ENCODE peak calls at places on chromosomes 7 and 10, in nine cellular contexts. T is endodermal cell, S is kidney, M is NB4, Y is cardiac fibroblast, Z is pancreas, X is GM12864, W is sigmoid colon, R is AG10803. V is an unnamed sample.

GRCh38 chr7:47580175-47580701 is 1.7 kb downstream of the TNS3 start:
- DNase-seq in R (no peak), X (no peak), T (peak; percentile 59), S (no peak), M (no peak), W (no peak), Y (peak; percentile 34), Z (no peak), V (peak; percentile 38)

GRCh38 chr7:36034020-36034419 is 119.0 kb upstream of the EEPD1 start:
- DNase-seq in W (no peak), T (no peak), S (no peak), R (peak; percentile 76), M (no peak), Z (no peak), Y (peak; percentile 38), X (no peak), V (no peak)

GRCh38 chr7:2968176-2968575 is 75.5 kb downstream of the CARD11 start:
- DNase-seq in S (no peak), T (no peak), W (peak; percentile 37), X (no peak), Y (no peak), Z (no peak), M (no peak), R (no peak), V (no peak)

GRCh38 chr7:89495704-89496103 is 658.6 kb upstream of the STEAP1 start:
- DNase-seq in S (no peak), Z (no peak), T (no peak), R (no peak), Y (no peak), W (no peak), M (no peak), X (no peak), V (no peak)

GRCh38 chr10:102102421-102102820 is 17.7 kb downstream of the LDB1 start:
- DNase-seq in S (no peak), X (no peak), Z (no peak), Y (no peak), M (no peak), T (no peak), R (no peak), W (no peak), V (no peak)

GRCh38 chr10:7199152-7199760 is 211.6 kb downstream of the SFMBT2 start:
- DNase-seq in R (peak; percentile 2), Z (no peak), Y (no peak), T (no peak), X (no peak), S (no peak), W (no peak), M (no peak), V (peak; percentile 1)

GRCh38 chr10:65891073-65891981 is 1034.5 kb upstream of the LRRTM3 start:
- DNase-seq in Z (no peak), Y (no peak), S (no peak), X (peak; percentile 34), R (no peak), M (no peak), T (no peak), W (no peak), V (no peak)

GRCh38 chr10:76550806-76551205 is 1086.8 kb downstream of the KCNMA1 start:
- DNase-seq in S (no peak), T (peak; percentile 51), W (no peak), X (no peak), Z (no peak), Y (peak; percentile 3), R (peak; percentile 58), M (no peak), V (peak; percentile 56)

GRCh38 chr7:129855234-129855673 is 97.5 kb downstream of the UBE2H start:
- DNase-seq in X (no peak), W (no peak), Y (peak; percentile 97), S (no peak), M (no peak), R (peak; percentile 98), Z (no peak), T (no peak), V (peak; percentile 99)

GRCh38 chr7:129855935-129856717 is 96.6 kb downstream of the UBE2H start:
- DNase-seq in T (no peak), S (no peak), X (no peak), Y (no peak), W (no peak), M (no peak), R (no peak), Z (no peak), V (no peak)

GRCh38 chr7:129851174-129851573 is 101.6 kb downstream of the UBE2H start:
- DNase-seq in W (no peak), M (no peak), S (no peak), R (no peak), T (no peak), Y (no peak), X (no peak), Z (no peak), V (no peak)

GRCh38 chr7:129851810-129852209 is 101.0 kb downstream of the UBE2H start:
- DNase-seq in W (no peak), Y (no peak), X (no peak), Z (no peak), S (no peak), M (no peak), R (no peak), T (no peak), V (no peak)

GRCh38 chr7:129853661-129854268 is 99.0 kb downstream of the UBE2H start:
- DNase-seq in M (peak; percentile 84), Y (peak; percentile 72), S (no peak), W (no peak), Z (no peak), R (no peak), X (no peak), T (no peak), V (peak; percentile 62)
- H3K4me3 ChIP-seq in M (peak overlapping the region; percentile 30), Y (no peak overlapping the region), S (no peak overlapping the region), W (no peak overlapping the region), Z (no peak overlapping the region), R (no peak overlapping the region), X (no peak overlapping the region), T (no peak overlapping the region), V (no peak overlapping the region)

DNA sequence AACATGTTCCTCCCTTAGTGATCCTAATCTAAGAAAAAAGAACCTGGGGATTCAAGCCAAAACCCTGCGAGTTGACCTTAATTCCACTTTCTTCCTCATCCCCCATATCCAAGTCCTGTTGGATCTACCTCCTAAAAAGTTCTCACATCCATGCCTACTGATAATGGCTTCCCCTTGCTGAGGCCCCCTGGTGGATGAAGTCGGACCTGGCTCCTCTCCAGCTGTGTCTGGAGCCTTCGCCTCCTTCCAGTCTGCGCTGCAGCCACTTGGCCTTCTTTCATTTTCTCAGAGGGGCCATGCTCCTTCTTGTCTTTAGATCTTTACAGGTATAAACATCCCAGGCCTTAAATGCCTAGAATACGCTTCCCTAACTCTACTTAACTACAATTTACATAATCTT is 8.1 kb downstream of the PDE1C start:
- DNase-seq in X (no peak), W (peak; percentile 66), T (peak; percentile 93), Z (peak; percentile 78), M (peak; percentile 52), S (no peak), Y (peak; percentile 43), R (no peak), V (peak; percentile 16)
- TF ChIP-seq CTCF in X (peak; percentile 81), W (no peak), T (peak; percentile 94), Z (no peak), M (peak; percentile 90), S (peak; percentile 30), Y (peak; percentile 47), R (peak; percentile 42), V (peak; percentile 38)

GRCh38 chr7:50607524-50608125 is 42.4 kb upstream of the DDC start:
- DNase-seq in X (no peak), Z (no peak), R (no peak), Y (peak; percentile 32), S (no peak), T (no peak), M (no peak), W (no peak), V (no peak)

GRCh38 chr7:50610521-50611277 is 45.5 kb upstream of the DDC start:
- DNase-seq in W (no peak), R (peak; percentile 79), Z (no peak), S (no peak), Y (peak; percentile 83), M (peak; percentile 95), X (no peak), T (no peak), V (peak; percentile 67)

GRCh38 chr7:50612704-50613103 is 47.5 kb upstream of the DDC start:
- DNase-seq in M (no peak), R (no peak), X (no peak), Z (no peak), Y (no peak), W (no peak), T (no peak), S (no peak), V (no peak)

GRCh38 chr7:50605059-50605458 is 39.9 kb upstream of the DDC start:
- DNase-seq in S (no peak), M (no peak), W (no peak), T (no peak), Z (no peak), X (no peak), Y (no peak), R (no peak), V (no peak)

GRCh38 chr7:50608196-50608906 is 43.1 kb upstream of the DDC start:
- DNase-seq in M (no peak), Z (no peak), R (no peak), Y (no peak), T (no peak), S (no peak), X (no peak), W (no peak), V (no peak)
- H3K4me3 ChIP-seq in M (no peak overlapping the region), Z (no peak overlapping the region), R (no peak overlapping the region), Y (no peak overlapping the region), T (no peak overlapping the region), S (no peak overlapping the region), X (no peak overlapping the region), W (no peak overlapping the region), V (no peak overlapping the region)

GRCh38 chr10:77837925-77838595 is 88.5 kb downstream of the DLG5 start:
- DNase-seq in Z (no peak), Y (no peak), M (no peak), R (no peak), X (no peak), W (no peak), S (peak; percentile 58), T (peak; percentile 58), V (no peak)

GRCh38 chr10:77835669-77836086 is 90.9 kb downstream of the DLG5 start:
- DNase-seq in R (no peak), T (no peak), X (no peak), S (peak; percentile 73), M (no peak), Z (no peak), Y (peak; percentile 67), W (no peak), V (no peak)

GRCh38 chr10:77836299-77836820 is 90.2 kb downstream of the DLG5 start:
- DNase-seq in T (no peak), Z (no peak), Y (peak; percentile 65), S (peak; percentile 81), X (peak; percentile 84), W (no peak), R (peak; percentile 76), M (peak; percentile 94), V (no peak)

GRCh38 chr10:77834943-77835668 is 91.4 kb downstream of the DLG5 start:
- DNase-seq in X (no peak), R (no peak), T (no peak), W (no peak), S (peak; percentile 59), M (no peak), Y (no peak), Z (no peak), V (no peak)

DNA sequence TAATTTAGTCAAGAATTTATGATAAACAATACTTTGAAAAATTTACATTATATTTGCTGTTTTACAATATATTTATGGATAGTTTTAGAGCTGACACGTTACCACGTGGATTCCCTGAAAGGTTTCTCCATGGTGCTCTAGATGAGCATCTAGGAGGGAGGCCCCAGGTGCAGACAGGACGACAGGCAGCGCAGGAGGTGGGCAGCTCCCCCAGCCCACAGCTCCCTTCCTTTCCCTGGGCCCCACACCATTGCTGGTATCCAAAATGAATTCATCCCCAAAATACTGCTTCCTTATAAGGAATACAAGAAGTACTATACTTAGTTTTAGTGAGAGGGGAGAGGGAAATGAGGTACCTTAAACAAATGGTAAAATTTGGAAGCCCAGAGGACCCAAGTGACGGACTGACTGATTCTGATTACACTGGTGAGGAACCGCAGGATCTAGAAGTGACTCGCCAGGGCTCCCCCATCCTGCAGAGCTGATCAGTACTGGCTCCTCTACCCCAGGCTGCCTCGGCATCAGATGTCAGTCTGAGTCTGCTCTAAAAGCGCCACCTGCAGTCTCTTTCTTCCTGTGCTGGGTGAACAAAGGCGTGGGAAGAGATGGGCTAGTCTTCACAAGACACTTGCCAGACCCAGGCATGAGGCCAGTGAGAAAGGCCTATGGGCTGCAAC is 89.2 kb downstream of the DLG5 start:
- DNase-seq in Y (peak; percentile 36), W (peak; percentile 81), S (peak; percentile 63), M (peak; percentile 83), X (peak; percentile 89), T (peak; percentile 95), R (peak; percentile 8), Z (no peak), V (no peak)
- TF ChIP-seq CTCF in Y (no peak), W (no peak), S (no peak), M (peak; percentile 65), X (peak; percentile 68), T (peak; percentile 70), R (no peak), Z (no peak), V (no peak)

V was measured in fibroblast of the aortic adventitia.